ENCODE peak calls at places on chromosomes 4 and X, in ten cellular contexts. One of them, this sample, is unnamed.

GRCh38 chr4:74483226-74483911 is 38.4 kb downstream of the AREG start:
- DNase-seq in transverse colon: no peak
- DNase-seq in AG09309: no peak
- DNase-seq in B cell: no peak
- DNase-seq in A549: no peak
- DNase-seq in astrocyte of the spinal cord: no peak
- DNase-seq in pancreas: no peak
- DNase-seq in WTC11: no peak
- DNase-seq in omental fat pad: no peak
- DNase-seq in heart right ventricle: no peak
- DNase-seq in this sample: no peak

GRCh38 chr4:33091961-33092360 is 2371.8 kb downstream of the PCDH7 start:
- DNase-seq in transverse colon: no peak
- DNase-seq in AG09309: no peak
- DNase-seq in B cell: no peak
- DNase-seq in A549: no peak
- DNase-seq in astrocyte of the spinal cord: no peak
- DNase-seq in pancreas: no peak
- DNase-seq in WTC11: no peak
- DNase-seq in omental fat pad: no peak
- DNase-seq in heart right ventricle: no peak
- DNase-seq in this sample: no peak

GRCh38 chr4:44861756-44862155 is 135.4 kb upstream of the GNPDA2 start:
- DNase-seq in transverse colon: no peak
- DNase-seq in AG09309: no peak
- DNase-seq in B cell: no peak
- DNase-seq in A549: no peak
- DNase-seq in astrocyte of the spinal cord: no peak
- DNase-seq in pancreas: no peak
- DNase-seq in WTC11: no peak
- DNase-seq in omental fat pad: no peak
- DNase-seq in heart right ventricle: no peak
- DNase-seq in this sample: peak; percentile 61

GRCh38 chrX:10001496-10001895 is 34.3 kb downstream of the CLDN34 start:
- DNase-seq in transverse colon: no peak
- DNase-seq in AG09309: peak; percentile 56
- DNase-seq in B cell: no peak
- DNase-seq in A549: no peak
- DNase-seq in astrocyte of the spinal cord: no peak
- DNase-seq in pancreas: no peak
- DNase-seq in WTC11: no peak
- DNase-seq in omental fat pad: no peak
- DNase-seq in heart right ventricle: no peak
- DNase-seq in this sample: no peak

GRCh38 chrX:80876877-80877276 is 67.2 kb upstream of the BRWD3 start:
- DNase-seq in transverse colon: no peak
- DNase-seq in AG09309: peak; percentile 16
- DNase-seq in B cell: no peak
- DNase-seq in A549: peak; percentile 5
- DNase-seq in astrocyte of the spinal cord: peak; percentile 43
- DNase-seq in pancreas: no peak
- DNase-seq in WTC11: no peak
- DNase-seq in omental fat pad: no peak
- DNase-seq in heart right ventricle: no peak
- DNase-seq in this sample: peak; percentile 0

GRCh38 chr4:124641715-124642380 is 70.7 kb downstream of the ANKRD50 start:
- DNase-seq in transverse colon: no peak
- DNase-seq in AG09309: peak; percentile 47
- DNase-seq in B cell: no peak
- DNase-seq in A549: peak; percentile 2
- DNase-seq in astrocyte of the spinal cord: peak; percentile 81
- DNase-seq in pancreas: no peak
- DNase-seq in WTC11: no peak
- DNase-seq in omental fat pad: no peak
- DNase-seq in heart right ventricle: no peak
- DNase-seq in this sample: peak; percentile 64

GRCh38 chr4:181959121-181959520 is 284.1 kb upstream of the TENM3 start:
- DNase-seq in transverse colon: no peak
- DNase-seq in AG09309: no peak
- DNase-seq in B cell: no peak
- DNase-seq in A549: no peak
- DNase-seq in astrocyte of the spinal cord: peak; percentile 83
- DNase-seq in pancreas: no peak
- DNase-seq in WTC11: no peak
- DNase-seq in omental fat pad: no peak
- DNase-seq in heart right ventricle: no peak
- DNase-seq in this sample: peak; percentile 69

GRCh38 chr4:68180858-68181531 is 51.3 kb upstream of the TMPRSS11F start:
- DNase-seq in transverse colon: no peak
- DNase-seq in AG09309: no peak
- DNase-seq in B cell: no peak
- DNase-seq in A549: peak; percentile 6
- DNase-seq in astrocyte of the spinal cord: peak; percentile 13
- DNase-seq in pancreas: no peak
- DNase-seq in WTC11: no peak
- DNase-seq in omental fat pad: no peak
- DNase-seq in heart right ventricle: no peak
- DNase-seq in this sample: peak; percentile 57

GRCh38 chr4:158170691-158171455 is 2.0 kb downstream of the GASK1B start:
- DNase-seq in transverse colon: peak; percentile 45
- DNase-seq in AG09309: no peak
- DNase-seq in B cell: no peak
- DNase-seq in A549: no peak
- DNase-seq in astrocyte of the spinal cord: no peak
- DNase-seq in pancreas: peak; percentile 53
- DNase-seq in WTC11: peak; percentile 83
- DNase-seq in omental fat pad: peak; percentile 35
- DNase-seq in heart right ventricle: peak; percentile 87
- DNase-seq in this sample: peak; percentile 71

GRCh38 chr4:168765726-168766125 is 244.3 kb downstream of the CBR4 start:
- DNase-seq in transverse colon: peak; percentile 69
- DNase-seq in AG09309: peak; percentile 14
- DNase-seq in B cell: no peak
- DNase-seq in A549: no peak
- DNase-seq in astrocyte of the spinal cord: peak; percentile 87
- DNase-seq in pancreas: no peak
- DNase-seq in WTC11: no peak
- DNase-seq in omental fat pad: no peak
- DNase-seq in heart right ventricle: peak; percentile 31
- DNase-seq in this sample: no peak

GRCh38 chr4:166422475-166422874 is 549.4 kb downstream of the TLL1 start:
- DNase-seq in transverse colon: no peak
- DNase-seq in AG09309: peak; percentile 17
- DNase-seq in B cell: no peak
- DNase-seq in A549: no peak
- DNase-seq in astrocyte of the spinal cord: peak; percentile 87
- DNase-seq in pancreas: no peak
- DNase-seq in WTC11: no peak
- DNase-seq in omental fat pad: no peak
- DNase-seq in heart right ventricle: no peak
- DNase-seq in this sample: peak; percentile 13

GRCh38 chrX:40531056-40531826 is 49.5 kb upstream of the ATP6AP2 start:
- DNase-seq in transverse colon: no peak
- DNase-seq in AG09309: no peak
- DNase-seq in B cell: no peak
- DNase-seq in A549: no peak
- DNase-seq in astrocyte of the spinal cord: no peak
- DNase-seq in pancreas: no peak
- DNase-seq in WTC11: no peak
- DNase-seq in omental fat pad: no peak
- DNase-seq in heart right ventricle: peak; percentile 13
- DNase-seq in this sample: no peak

GRCh38 chrX:35098419-35098818 is 155.8 kb downstream of the FAM47B start:
- DNase-seq in transverse colon: no peak
- DNase-seq in AG09309: no peak
- DNase-seq in B cell: no peak
- DNase-seq in A549: no peak
- DNase-seq in astrocyte of the spinal cord: no peak
- DNase-seq in pancreas: no peak
- DNase-seq in WTC11: no peak
- DNase-seq in omental fat pad: no peak
- DNase-seq in heart right ventricle: no peak
- DNase-seq in this sample: no peak

GRCh38 chr4:169160825-169161224 is 109.9 kb downstream of the SH3RF1 start:
- DNase-seq in transverse colon: no peak
- DNase-seq in AG09309: no peak
- DNase-seq in B cell: no peak
- DNase-seq in A549: no peak
- DNase-seq in astrocyte of the spinal cord: peak; percentile 67
- DNase-seq in pancreas: no peak
- DNase-seq in WTC11: no peak
- DNase-seq in omental fat pad: no peak
- DNase-seq in heart right ventricle: no peak
- DNase-seq in this sample: peak; percentile 7

GRCh38 chrX:64977830-64978229 is 1.6 kb upstream of the ZC4H2 start:
- DNase-seq in transverse colon: no peak
- DNase-seq in AG09309: no peak
- DNase-seq in B cell: no peak
- DNase-seq in A549: no peak
- DNase-seq in astrocyte of the spinal cord: no peak
- DNase-seq in pancreas: no peak
- DNase-seq in WTC11: no peak
- DNase-seq in omental fat pad: no peak
- DNase-seq in heart right ventricle: no peak
- DNase-seq in this sample: peak; percentile 75

DNA sequence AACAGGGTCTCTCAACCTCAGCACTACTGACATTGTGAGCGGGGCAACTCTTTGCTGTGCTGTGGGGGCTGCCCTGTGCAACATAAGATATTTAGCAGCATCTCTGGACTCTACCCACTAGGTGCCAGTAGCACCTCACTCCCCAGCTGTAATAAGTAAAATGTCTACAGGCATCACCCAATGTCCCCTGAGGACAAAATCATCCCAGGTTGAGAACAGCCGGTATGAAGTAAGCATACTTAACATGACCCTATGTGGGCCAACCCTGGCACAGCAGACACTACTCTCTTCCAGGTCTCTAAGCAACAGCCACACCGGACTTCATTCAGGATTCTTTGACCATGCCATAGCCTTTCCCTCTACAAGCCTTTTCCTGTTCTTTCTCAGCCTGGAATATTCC is 10.5 kb upstream of the MGST2 start:
- DNase-seq in transverse colon: no peak
- DNase-seq in AG09309: peak; percentile 27
- DNase-seq in B cell: no peak
- DNase-seq in A549: no peak
- DNase-seq in astrocyte of the spinal cord: peak; percentile 40
- DNase-seq in pancreas: no peak
- DNase-seq in WTC11: no peak
- DNase-seq in omental fat pad: no peak
- DNase-seq in heart right ventricle: no peak
- DNase-seq in this sample: no peak
- TF ChIP-seq CTCF in transverse colon: peak; percentile 14
- TF ChIP-seq CTCF in AG09309: peak; percentile 57
- TF ChIP-seq CTCF in B cell: no peak
- TF ChIP-seq CTCF in A549: peak; percentile 54
- TF ChIP-seq CTCF in astrocyte of the spinal cord: peak; percentile 44
- TF ChIP-seq CTCF in pancreas: no peak
- TF ChIP-seq CTCF in WTC11: no peak
- TF ChIP-seq CTCF in omental fat pad: no peak
- TF ChIP-seq CTCF in heart right ventricle: peak; percentile 36
- TF ChIP-seq CTCF in this sample: peak; percentile 69

DNA sequence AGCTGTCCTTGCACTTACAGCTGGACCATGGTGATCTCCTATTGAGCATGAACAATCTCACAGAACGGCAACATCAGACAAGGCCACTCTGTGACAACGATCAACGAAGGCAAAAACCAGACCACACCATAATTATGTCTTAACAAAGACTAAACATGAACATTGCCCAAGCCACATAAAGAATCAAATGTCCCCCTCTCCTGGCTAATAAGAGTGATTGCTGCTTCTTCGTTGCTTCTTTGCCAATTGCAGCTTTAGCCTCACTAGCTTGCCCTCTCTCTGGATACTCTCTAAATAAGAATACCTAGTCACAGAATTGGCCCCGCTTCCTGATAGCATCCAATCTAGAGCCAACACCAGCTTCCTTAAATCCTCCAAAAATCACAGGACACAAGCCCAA is 41.5 kb upstream of the PGRMC1 start:
- DNase-seq in transverse colon: no peak
- DNase-seq in AG09309: peak; percentile 2
- DNase-seq in B cell: no peak
- DNase-seq in A549: no peak
- DNase-seq in astrocyte of the spinal cord: no peak
- DNase-seq in pancreas: no peak
- DNase-seq in WTC11: no peak
- DNase-seq in omental fat pad: no peak
- DNase-seq in heart right ventricle: no peak
- DNase-seq in this sample: no peak
- TF ChIP-seq CTCF in transverse colon: no peak
- TF ChIP-seq CTCF in AG09309: no peak
- TF ChIP-seq CTCF in B cell: no peak
- TF ChIP-seq CTCF in A549: peak; percentile 30
- TF ChIP-seq CTCF in astrocyte of the spinal cord: no peak
- TF ChIP-seq CTCF in pancreas: no peak
- TF ChIP-seq CTCF in WTC11: no peak
- TF ChIP-seq CTCF in omental fat pad: no peak
- TF ChIP-seq CTCF in heart right ventricle: peak; percentile 24
- TF ChIP-seq CTCF in this sample: peak; percentile 28

DNA sequence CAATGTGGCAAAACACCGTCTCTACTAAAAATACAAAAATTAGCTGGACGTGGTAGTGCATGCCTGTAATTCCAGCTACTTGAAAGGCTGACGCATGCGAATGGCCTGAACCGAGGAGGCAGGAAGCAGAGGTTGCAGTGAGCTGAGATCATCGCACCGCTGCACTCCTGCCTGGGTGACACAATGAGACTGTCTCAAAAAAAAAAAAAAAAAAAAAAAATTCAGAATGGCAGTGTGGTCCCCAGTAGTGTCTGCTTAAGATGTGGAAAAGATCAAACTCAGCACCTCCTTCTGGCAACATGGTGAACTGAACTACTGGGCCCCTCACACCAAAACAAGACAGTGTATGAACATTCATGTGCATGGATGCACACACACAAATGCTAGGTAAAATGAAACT is 32.2 kb downstream of the SMS start:
- DNase-seq in transverse colon: no peak
- DNase-seq in AG09309: no peak
- DNase-seq in B cell: no peak
- DNase-seq in A549: no peak
- DNase-seq in astrocyte of the spinal cord: peak; percentile 84
- DNase-seq in pancreas: no peak
- DNase-seq in WTC11: no peak
- DNase-seq in omental fat pad: no peak
- DNase-seq in heart right ventricle: no peak
- DNase-seq in this sample: no peak
- TF ChIP-seq CTCF in transverse colon: no peak
- TF ChIP-seq CTCF in AG09309: peak; percentile 8
- TF ChIP-seq CTCF in B cell: no peak
- TF ChIP-seq CTCF in A549: peak; percentile 12
- TF ChIP-seq CTCF in astrocyte of the spinal cord: peak; percentile 10
- TF ChIP-seq CTCF in pancreas: no peak
- TF ChIP-seq CTCF in WTC11: no peak
- TF ChIP-seq CTCF in omental fat pad: no peak
- TF ChIP-seq CTCF in heart right ventricle: no peak
- TF ChIP-seq CTCF in this sample: peak; percentile 15

DNA sequence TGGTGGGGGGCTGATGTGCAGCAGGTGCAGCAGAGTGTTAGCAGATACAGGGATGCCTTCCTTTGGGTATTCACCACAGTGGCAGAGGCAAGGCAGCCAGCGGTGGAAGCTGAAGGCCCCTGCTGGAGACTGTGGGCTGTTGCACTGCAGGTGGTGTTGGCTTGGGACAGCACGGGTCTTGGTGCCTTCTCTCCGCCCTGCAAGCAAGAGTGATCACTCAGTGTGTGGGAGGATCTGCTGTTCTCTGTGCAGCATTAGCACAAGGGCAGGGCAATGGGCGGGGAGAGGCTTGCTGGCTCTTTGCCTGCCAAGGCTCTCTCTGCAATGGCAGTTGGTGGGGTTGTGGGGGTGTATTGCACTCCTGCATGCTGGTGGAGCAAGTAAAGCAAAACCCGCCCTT is 821.0 kb upstream of the GRIA3 start:
- DNase-seq in transverse colon: no peak
- DNase-seq in AG09309: no peak
- DNase-seq in B cell: no peak
- DNase-seq in A549: no peak
- DNase-seq in astrocyte of the spinal cord: no peak
- DNase-seq in pancreas: no peak
- DNase-seq in WTC11: peak; percentile 17
- DNase-seq in omental fat pad: no peak
- DNase-seq in heart right ventricle: no peak
- DNase-seq in this sample: no peak
- TF ChIP-seq CTCF in transverse colon: no peak
- TF ChIP-seq CTCF in AG09309: no peak
- TF ChIP-seq CTCF in B cell: no peak
- TF ChIP-seq CTCF in A549: no peak
- TF ChIP-seq CTCF in astrocyte of the spinal cord: no peak
- TF ChIP-seq CTCF in pancreas: no peak
- TF ChIP-seq CTCF in WTC11: no peak
- TF ChIP-seq CTCF in omental fat pad: no peak
- TF ChIP-seq CTCF in heart right ventricle: no peak
- TF ChIP-seq CTCF in this sample: no peak